ENCODE peak calls at places on chromosome 22, in six cellular contexts. A is nucleus accumbens, C is aorta, R is lower leg skin, G is left ventricle myocardium inferior, U is pancreas. W is an unnamed sample.

GRCh38 chr22:29713156-29713715 is 6.6 kb upstream of the CABP7 start:
- DNase-seq in A (no peak), C (no peak), R (no peak), G (no peak), U (no peak), W (no peak)

GRCh38 chr22:46432164-46433068 is 96.9 kb downstream of the TRMU start:
- DNase-seq in A (no peak), C (no peak), R (no peak), G (no peak), U (no peak), W (no peak)

GRCh38 chr22:30649430-30650007 is 13.9 kb downstream of the SLC35E4 start:
- DNase-seq in A (no peak), C (peak), R (peak), G (peak), U (no peak), W (peak)

GRCh38 chr22:37898441-37899181 is 7.5 kb upstream of the MICALL1 start:
- DNase-seq in A (peak), C (no peak), R (peak), G (no peak), U (no peak), W (no peak)

GRCh38 chr22:37020192-37020479 is 594 bp downstream of the MPST start:
- DNase-seq in A (no peak), C (no peak), R (peak), G (no peak), U (no peak), W (no peak)

GRCh38 chr22:38416621-38417251 is 38.3 kb downstream of the KCNJ4 start:
- DNase-seq in A (no peak), C (no peak), R (peak), G (no peak), U (peak), W (no peak)

GRCh38 chr22:37609240-37610152 is 862 bp downstream of the GGA1 start:
- DNase-seq in A (no peak), C (no peak), R (no peak), G (no peak), U (no peak), W (no peak)

GRCh38 chr22:22935546-22936157 is 48.0 kb downstream of the IGLL5 start:
- DNase-seq in A (no peak), C (peak), R (no peak), G (no peak), U (no peak), W (no peak)

GRCh38 chr22:21624120-21624879 is 5.5 kb downstream of the YDJC start:
- DNase-seq in A (peak), C (no peak), R (no peak), G (peak), U (peak), W (no peak)